ENCODE peak calls at places on chromosomes 3 and 15, in five cellular contexts. E is endothelial cell of umbilical vein, U is A549, V is GM12878, G is HepG2. P is an unnamed sample.

GRCh38 chr3:155525324-155525833 is 219.5 kb downstream of the PLCH1 start:
- DNase-seq in E (no peak), U (no peak), V (no peak), G (no peak), P (peak; percentile 8)

GRCh38 chr15:37112171-37112570 is 11.8 kb upstream of the MEIS2 start:
- DNase-seq in E (no peak), U (no peak), V (no peak), G (no peak), P (no peak)

GRCh38 chr3:139281096-139281495 is 62.7 kb upstream of the MRPS22 start:
- DNase-seq in E (no peak), U (no peak), V (no peak), G (no peak), P (no peak)

GRCh38 chr3:38479431-38480092 is 16.6 kb upstream of the EXOG start:
- DNase-seq in E (peak; percentile 64), U (peak; percentile 79), V (no peak), G (peak; percentile 47), P (peak; percentile 68)

GRCh38 chr3:44128057-44128775 is 113.5 kb upstream of the TOPAZ1 start:
- DNase-seq in E (no peak), U (no peak), V (no peak), G (no peak), P (no peak)

GRCh38 chr3:125140011-125140813 is 72.3 kb downstream of the SLC12A8 start:
- DNase-seq in E (no peak), U (no peak), V (no peak), G (no peak), P (no peak)

GRCh38 chr3:9135930-9136525 is 113.4 kb downstream of the SRGAP3 start:
- DNase-seq in E (no peak), U (no peak), V (no peak), G (no peak), P (no peak)

GRCh38 chr3:54999801-55000200 is 71.9 kb upstream of the LRTM1 start:
- DNase-seq in E (no peak), U (no peak), V (no peak), G (no peak), P (no peak)

GRCh38 chr3:132549890-132550578 is 47.0 kb upstream of the ACKR4 start:
- DNase-seq in E (peak; percentile 76), U (no peak), V (peak; percentile 9), G (no peak), P (peak; percentile 5)

GRCh38 chr3:129240436-129240835 is 9.0 kb upstream of the COPG1 start:
- DNase-seq in E (no peak), U (no peak), V (no peak), G (no peak), P (no peak)

GRCh38 chr3:73625124-73625665 is 454 bp upstream of the PDZRN3 start:
- DNase-seq in E (peak; percentile 2), U (no peak), V (no peak), G (no peak), P (no peak)

GRCh38 chr3:73623996-73624362 is 762 bp downstream of the PDZRN3 start:
- DNase-seq in E (no peak), U (no peak), V (no peak), G (no peak), P (no peak)

GRCh38 chr3:73622135-73622534 is 2.6 kb downstream of the PDZRN3 start:
- DNase-seq in E (no peak), U (no peak), V (no peak), G (peak; percentile 3), P (no peak)

GRCh38 chr3:73623316-73623715 is 1.4 kb downstream of the PDZRN3 start:
- DNase-seq in E (no peak), U (no peak), V (no peak), G (no peak), P (no peak)

GRCh38 chr3:73624363-73625123 is at the start of gene PDZRN3:
- DNase-seq in E (peak; percentile 15), U (no peak), V (no peak), G (no peak), P (no peak)
- TF ChIP-seq POLR2A in E (no peak), U (no peak), V (no peak), G (no peak), P (no peak)

GRCh38 chr3:107382626-107383025 is 5.4 kb downstream of the CCDC54 start:
- DNase-seq in E (no peak), U (no peak), V (no peak), G (no peak), P (no peak)
- TF ChIP-seq MYC in E (no peak), U (no peak), V (no peak), G (no peak), P (no peak)

GRCh38 chr3:10648181-10648580 is 142.8 kb upstream of the ATP2B2 start:
- DNase-seq in E (no peak), U (no peak), V (no peak), G (no peak), P (no peak)
- TF ChIP-seq MAX in E (no peak), U (no peak), V (no peak), G (no peak), P (no peak)

GRCh38 chr15:52483712-52484111 is 45.0 kb downstream of the MYO5A start:
- DNase-seq in E (peak; percentile 98), U (no peak), V (no peak), G (no peak), P (peak; percentile 16)
- TF ChIP-seq POLR2A in E (no peak), U (no peak), V (no peak), G (no peak), P (no peak)

GRCh38 chr3:144369151-144369879 is 397.7 kb downstream of the DIPK2A start:
- DNase-seq in E (no peak), U (no peak), V (no peak), G (no peak), P (no peak)
- TF ChIP-seq MYC in E (no peak), U (no peak), V (no peak), G (no peak), P (no peak)

DNA sequence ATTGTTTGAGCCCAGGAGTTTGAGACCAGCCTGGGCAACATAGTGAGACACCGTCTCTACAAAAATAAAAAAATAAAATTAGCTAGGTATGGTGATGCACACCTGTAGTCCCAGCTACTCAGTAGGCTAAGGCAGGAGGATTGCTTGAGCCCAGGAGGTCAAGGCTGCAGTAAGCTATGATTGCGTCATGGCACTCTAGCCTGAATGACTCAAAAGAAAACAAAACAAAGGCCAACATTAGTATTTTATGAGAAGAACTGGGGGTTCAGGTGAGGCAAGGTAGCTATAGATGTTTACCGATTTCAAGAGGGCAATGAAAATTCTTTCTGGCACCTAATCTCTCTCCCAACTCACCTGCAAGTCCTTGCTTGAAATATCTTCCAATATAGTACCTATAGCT is 77.2 kb downstream of the GREM1 start:
- DNase-seq in E (no peak), U (no peak), V (no peak), G (peak; percentile 29), P (no peak)
- TF ChIP-seq MAX in E (no peak), U (no peak), V (no peak), G (no peak), P (no peak)

GRCh38 chr3:72310028-72310987 is 525.4 kb upstream of the PROK2 start:
- DNase-seq in E (peak; percentile 97), U (no peak), V (peak; percentile 84), G (peak; percentile 16), P (peak; percentile 95)
- TF ChIP-seq POLR2A in E (peak; percentile 49), U (no peak), V (peak; percentile 38), G (no peak), P (no peak)

GRCh38 chr15:30985081-30985531 is 6.3 kb downstream of the MTMR10 start:
- DNase-seq in E (peak; percentile 61), U (no peak), V (no peak), G (no peak), P (no peak)
- TF ChIP-seq MYC in E (no peak), U (no peak), V (no peak), G (no peak), P (no peak)

P was measured in NB4.